ENCODE peak calls at places on chromosomes 4 and X, in ten cellular contexts. U, S, W, G, B, A, N, R, K and O are unnamed samples. For H3K79me2, the result is how much of the 10 kb centered on the place peaks cover.

GRCh38 chrX:153854702-153855101 is 24.4 kb upstream of the PDZD4 start:
- DNase-seq in W (no peak), S (no peak), U (no peak), G (peak), N (no peak), R (no peak), K (no peak), B (no peak), A (no peak), O (no peak)

GRCh38 chr4:183960021-183960420 is 54.9 kb downstream of the STOX2 start:
- DNase-seq in N (peak), U (no peak), W (peak), G (peak), S (peak), R (peak), A (no peak), B (no peak), K (peak), O (no peak)

GRCh38 chrX:148874621-148875020 is 374.2 kb downstream of the AFF2 start:
- DNase-seq in G (no peak), U (no peak), S (no peak), R (peak), B (no peak), W (no peak), A (no peak), K (no peak), N (peak), O (no peak)

GRCh38 chr4:108113229-108113628 is 55.5 kb downstream of the LEF1 start:
- DNase-seq in W (no peak), S (no peak), N (no peak), G (no peak), K (no peak), B (no peak), A (no peak), R (no peak), U (no peak), O (peak)

GRCh38 chr4:142155347-142155746 is 519.0 kb downstream of the IL15 start:
- DNase-seq in W (no peak), B (no peak), R (peak), S (no peak), U (no peak), G (no peak), A (no peak), K (no peak), N (no peak), O (no peak)

GRCh38 chrX:133215747-133216146 is 2.4 kb downstream of the TFDP3 start:
- DNase-seq in K (peak), R (peak), W (peak), B (no peak), A (peak), U (no peak), N (peak), G (peak), S (peak), O (peak)

GRCh38 chr4:67087897-67088296 is 457.4 kb downstream of the CENPC start:
- DNase-seq in W (peak), A (peak), B (peak), R (no peak), K (peak), U (peak), N (peak), S (peak), G (peak), O (peak)

GRCh38 chr4:190019023-190019858 is 7.8 kb downstream of the FRG2 start:
- DNase-seq in N (peak), B (no peak), S (no peak), K (no peak), W (peak), R (no peak), G (peak), U (no peak), A (no peak), O (no peak)

GRCh38 chrX:53280703-53281320 is 572 bp downstream of the IQSEC2 start:
- DNase-seq in W (peak), U (no peak), S (no peak), K (peak), B (no peak), R (peak), N (peak), A (no peak), G (peak), O (no peak)

GRCh38 chr4:87934973-87935372 is 40.5 kb upstream of the SPP1 start:
- DNase-seq in N (no peak), A (no peak), R (no peak), S (no peak), U (no peak), K (no peak), G (peak), W (no peak), B (no peak), O (no peak)

GRCh38 chrX:46185923-46186810 is 359.1 kb downstream of the ZNF674 start:
- DNase-seq in S (no peak), U (no peak), A (no peak), N (no peak), G (no peak), B (no peak), K (peak), W (no peak), R (no peak), O (no peak)

GRCh38 chrX:151828434-151829080 is 84.1 kb upstream of the MAGEA4 start:
- DNase-seq in U (no peak), W (no peak), N (peak), G (no peak), A (no peak), K (peak), R (peak), B (no peak), S (no peak), O (no peak)

GRCh38 chrX:112889400-112889799 is 48.8 kb upstream of the AMOT start:
- DNase-seq in G (no peak), U (no peak), B (no peak), N (no peak), K (no peak), S (no peak), A (no peak), W (no peak), R (no peak), O (no peak)

GRCh38 chr4:23438764-23439163 is 451.1 kb downstream of the PPARGC1A start:
- DNase-seq in A (no peak), G (no peak), W (no peak), B (no peak), S (no peak), N (no peak), R (peak), K (no peak), U (no peak), O (no peak)

GRCh38 chrX:24426340-24426913 is 38.7 kb upstream of the PDK3 start:
- DNase-seq in G (peak), N (peak), R (no peak), U (no peak), W (peak), B (no peak), K (peak), S (peak), A (peak), O (no peak)

GRCh38 chr4:154152546-154152945 is 339.1 kb downstream of the DCHS2 start:
- DNase-seq in W (no peak), R (no peak), B (no peak), S (no peak), K (no peak), A (no peak), N (no peak), G (no peak), U (no peak), O (no peak)

GRCh38 chrX:1165535-1166196 is 46.8 kb downstream of the CRLF2 start:
- DNase-seq in N (peak), A (peak), G (peak), U (no peak), B (no peak), R (no peak), K (peak), S (no peak), W (peak), O (no peak)

GRCh38 chrX:10134921-10135320 is 21.9 kb upstream of the CLCN4 start:
- DNase-seq in K (no peak), B (no peak), N (no peak), A (no peak), U (no peak), W (no peak), G (no peak), R (no peak), S (no peak), O (no peak)

GRCh38 chr4:145484240-145484846 is 2.7 kb downstream of the SMAD1 start:
- DNase-seq in N (no peak), W (no peak), G (no peak), U (no peak), B (no peak), K (no peak), R (no peak), S (no peak), A (no peak), O (no peak)

GRCh38 chr4:120718979-120719566 is 203.5 kb downstream of the PRDM5 start:
- DNase-seq in K (peak), R (peak), A (peak), N (peak), B (no peak), U (peak), W (peak), S (no peak), G (peak), O (peak)

GRCh38 chr4:85761803-85762202 is 286.9 kb downstream of the ARHGAP24 start:
- DNase-seq in N (peak), B (no peak), G (no peak), U (no peak), S (no peak), W (no peak), R (peak), A (no peak), K (no peak), O (no peak)

GRCh38 chr4:80489798-80490197 is 154.3 kb downstream of the CFAP299 start:
- DNase-seq in K (no peak), A (peak), B (no peak), N (no peak), R (no peak), G (no peak), W (no peak), U (no peak), S (no peak), O (no peak)
- H3K27ac ChIP-seq in K (no peak), A (peak), B (no peak), N (no peak), R (no peak), G (no peak), W (no peak), U (no peak), S (no peak), O (no peak)

DNA sequence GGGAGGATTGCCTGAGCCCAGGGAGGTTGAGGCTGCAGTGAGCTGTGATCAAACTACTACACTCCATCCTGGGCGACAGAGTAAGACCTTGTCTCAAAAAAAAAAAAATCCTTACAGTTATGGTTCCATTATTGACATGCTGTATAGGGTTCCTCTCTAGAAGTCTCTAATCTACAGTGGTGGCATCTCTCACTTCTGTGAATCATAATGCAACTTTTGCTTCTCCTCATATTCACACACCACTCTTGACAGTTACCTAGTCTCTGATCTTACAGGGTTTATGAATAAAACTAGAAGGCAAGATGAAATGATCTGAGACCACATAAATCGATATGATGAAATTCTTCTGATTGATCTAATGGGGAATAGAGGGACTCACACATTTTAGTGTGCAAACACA is 40.6 kb downstream of the DOCK11 start:
- DNase-seq in K (no peak), G (no peak), B (no peak), A (no peak), N (no peak), S (no peak), U (no peak), R (no peak), W (no peak), O (no peak)
- H3K4me2 ChIP-seq in K (no peak), G (no peak), B (no peak), A (peak), N (no peak), S (no peak), U (peak), R (no peak), W (no peak), O (no peak)

DNA sequence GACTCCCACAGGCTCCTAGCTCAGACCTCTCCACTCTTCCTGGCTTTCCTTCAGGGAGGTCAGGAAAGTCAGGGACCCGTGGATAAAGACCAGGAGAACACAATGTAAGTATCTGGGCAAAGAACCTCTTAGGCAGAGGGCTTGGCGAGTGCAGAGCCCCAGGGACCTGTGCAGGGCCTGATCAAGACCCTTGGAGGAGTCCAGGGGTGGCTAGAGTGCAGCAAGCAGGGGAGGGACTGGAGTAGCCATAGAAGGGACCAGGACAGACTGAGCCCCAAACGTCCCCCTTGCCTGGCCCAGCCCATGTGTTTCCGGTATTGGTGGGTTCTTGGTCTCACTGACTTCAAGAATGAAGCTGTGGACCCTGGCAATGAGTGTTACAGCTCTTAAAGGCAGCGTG is 5.9 kb upstream of the TNIP2 start:
- DNase-seq in B (no peak), R (no peak), K (no peak), N (no peak), A (no peak), W (no peak), G (no peak), U (no peak), S (no peak), O (no peak)
- H3K79me2 ChIP-seq in B (under half), R (under half), K (under half), N (under half), A (under half), W (under half), G (under half), U (under half), S (under half), O (under half)

DNA sequence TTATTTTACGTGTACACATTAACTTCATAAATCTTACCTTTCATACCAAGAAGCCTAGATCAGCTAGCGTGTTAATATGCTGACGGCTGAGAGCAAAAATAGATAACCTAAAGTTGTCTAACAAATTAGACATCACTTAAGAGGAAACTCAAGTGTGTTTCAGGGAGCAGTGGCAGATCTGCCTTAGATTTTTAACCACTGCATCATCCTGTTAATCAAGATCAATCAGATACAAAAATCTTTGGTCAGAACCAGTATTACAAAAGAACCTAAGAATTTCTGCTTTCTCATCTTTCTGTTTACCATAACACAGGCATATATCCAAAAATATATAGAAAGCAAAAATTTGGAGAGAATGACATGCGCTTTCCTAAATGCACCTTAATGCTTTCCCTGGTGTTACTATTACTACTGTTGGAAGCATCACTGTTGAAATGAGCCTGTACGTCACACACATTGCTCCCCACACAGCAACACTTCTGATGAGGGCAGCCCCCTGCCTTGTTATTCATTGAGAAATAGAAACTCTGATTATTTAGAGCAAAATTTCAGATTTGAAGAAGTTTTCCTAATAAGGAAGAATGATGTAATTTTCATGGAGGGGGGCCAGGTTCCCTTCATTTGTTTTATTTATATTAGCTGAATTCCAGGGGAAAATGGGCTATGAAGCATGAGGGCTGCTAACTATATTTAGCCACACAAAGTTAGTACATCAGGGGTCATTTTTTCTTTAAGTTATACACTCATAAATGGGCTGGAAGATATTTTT is 152.3 kb downstream of the CBR4 start:
- DNase-seq in N (no peak), U (no peak), G (no peak), B (no peak), W (no peak), R (peak), A (no peak), K (no peak), S (no peak), O (no peak)
- H3K27ac ChIP-seq in N (no peak), U (no peak), G (no peak), B (no peak), W (no peak), R (peak), A (no peak), K (no peak), S (no peak), O (no peak)

GRCh38 chr4:65510976-65511375 is 159.3 kb downstream of the EPHA5 start:
- DNase-seq in W (no peak), K (peak), N (peak), B (no peak), R (peak), S (no peak), A (no peak), U (no peak), G (no peak), O (no peak)
- H3K4me2 ChIP-seq in W (no peak), K (peak), N (peak), B (no peak), R (no peak), S (no peak), A (no peak), U (no peak), G (no peak), O (no peak)

GRCh38 chr4:139460565-139460964 is 6.6 kb downstream of the RAB33B start:
- DNase-seq in G (peak), N (no peak), K (no peak), U (no peak), S (no peak), W (no peak), A (no peak), B (no peak), R (no peak), O (no peak)
- H3K79me2 ChIP-seq in G (under half), N (half or more), K (half or more), U (half or more), S (under half), W (half or more), A (half or more), B (half or more), R (under half), O (under half)

DNA sequence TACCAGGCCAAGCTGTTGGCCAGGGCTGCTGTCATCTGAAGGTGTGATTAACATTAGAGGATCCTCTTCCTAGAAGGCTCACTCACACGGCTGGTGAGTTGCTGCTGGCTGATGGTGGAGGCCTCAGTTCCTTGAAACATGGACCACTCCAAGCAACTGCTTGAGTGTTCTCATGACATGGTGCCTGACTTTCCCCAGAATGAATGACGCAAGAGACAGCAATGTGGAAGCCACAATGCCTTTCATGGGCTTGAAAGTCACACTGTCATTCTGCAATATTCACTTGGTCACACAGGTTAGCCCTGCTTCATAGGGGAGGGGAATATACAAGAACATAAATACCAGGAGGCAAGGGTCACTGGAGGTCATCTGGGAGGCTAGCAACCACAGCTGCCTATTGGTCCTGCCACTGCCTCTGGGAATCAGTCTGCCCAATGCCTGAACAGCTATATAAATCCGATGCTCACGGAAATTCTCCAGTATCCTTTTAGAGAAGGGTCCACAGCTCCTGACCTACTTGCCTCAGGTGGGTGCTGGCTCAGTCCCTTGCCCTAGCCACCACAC is 97.1 kb upstream of the MAML3 start:
- DNase-seq in K (no peak), N (peak), S (no peak), R (no peak), A (no peak), G (peak), U (no peak), W (no peak), B (no peak), O (peak)
- H3K27ac ChIP-seq in K (no peak), N (no peak), S (no peak), R (no peak), A (no peak), G (no peak), U (no peak), W (no peak), B (no peak), O (no peak)

GRCh38 chrX:42832764-42833549 is 55.0 kb upstream of the PPP1R2C start:
- DNase-seq in U (no peak), G (no peak), A (no peak), S (no peak), R (no peak), N (no peak), K (peak), W (no peak), B (no peak), O (no peak)
- H3K4me2 ChIP-seq in U (no peak), G (no peak), A (no peak), S (no peak), R (no peak), N (no peak), K (peak), W (no peak), B (no peak), O (no peak)

GRCh38 chr4:155672342-155672741 is 5.7 kb downstream of the GUCY1A1 start:
- DNase-seq in N (no peak), G (peak), S (no peak), A (no peak), B (no peak), W (no peak), R (no peak), K (no peak), U (no peak), O (no peak)

GRCh38 chr4:155676430-155676825 is 9.8 kb downstream of the GUCY1A1 start:
- DNase-seq in S (no peak), A (no peak), K (no peak), B (no peak), U (no peak), N (no peak), G (peak), R (peak), W (peak), O (no peak)

GRCh38 chr4:155673453-155673979 is 6.9 kb downstream of the GUCY1A1 start:
- DNase-seq in R (no peak), K (no peak), U (no peak), N (no peak), G (no peak), S (no peak), B (no peak), W (no peak), A (no peak), O (no peak)

GRCh38 chr4:155675709-155676429 is 9.2 kb downstream of the GUCY1A1 start:
- DNase-seq in B (no peak), N (no peak), S (no peak), R (no peak), A (no peak), K (no peak), U (no peak), G (peak), W (peak), O (no peak)

DNA sequence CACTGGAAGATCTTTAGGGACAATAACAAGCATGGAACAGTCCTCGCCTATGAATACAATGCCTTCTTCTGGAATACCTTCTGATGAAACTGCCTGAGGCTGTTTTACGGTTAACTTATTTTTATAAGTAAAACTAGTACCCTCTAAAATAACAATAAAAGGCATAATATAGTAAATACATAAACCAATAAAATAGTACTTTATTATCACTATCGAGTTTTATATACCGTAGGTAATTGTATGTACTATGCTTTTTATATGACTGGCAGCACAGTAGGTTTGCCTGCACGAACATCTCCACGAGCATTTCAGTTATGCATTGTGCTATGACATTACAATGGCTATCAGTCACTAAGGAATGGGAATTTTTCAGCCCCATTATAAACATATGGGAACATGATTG is 8.0 kb downstream of the GUCY1A1 start:
- DNase-seq in A (no peak), U (no peak), G (no peak), K (no peak), W (no peak), B (no peak), R (no peak), S (no peak), N (no peak), O (no peak)
- H3K79me2 ChIP-seq in A (under half), U (under half), G (under half), K (under half), W (under half), B (under half), R (under half), S (under half), N (under half), O (under half)